ENCODE peak calls at places on chromosomes 16 and 17, in four cellular contexts. D, H, X and Z are unnamed samples.

GRCh38 chr16:85448557-85449194 is 164.4 kb upstream of the GSE1 start:
- DNase-seq in D (peak), H (no peak), X (peak), Z (no peak)

GRCh38 chr17:58337600-58338453 is 9.2 kb upstream of the TSPOAP1 start:
- DNase-seq in D (peak), H (peak), X (peak), Z (peak)

GRCh38 chr16:4298761-4299522 is 16.9 kb upstream of the GLIS2 start:
- DNase-seq in D (no peak), H (no peak), X (no peak), Z (peak)

GRCh38 chr16:2071454-2072263 is 23.9 kb downstream of the TSC2 start:
- DNase-seq in D (no peak), H (no peak), X (no peak), Z (no peak)

GRCh38 chr17:57468932-57469775 is 212.8 kb downstream of the MSI2 start:
- DNase-seq in D (no peak), H (no peak), X (no peak), Z (no peak)

GRCh38 chr16:86604436-86605220 is 26.3 kb downstream of the FOXL1 start:
- DNase-seq in D (no peak), H (no peak), X (peak), Z (no peak)

GRCh38 chr16:27685802-27686201 is 135.9 kb downstream of the KATNIP start:
- DNase-seq in D (no peak), H (no peak), X (no peak), Z (no peak)

GRCh38 chr16:80014241-80014939 is 413.9 kb upstream of the MAF start:
- DNase-seq in D (no peak), H (no peak), X (no peak), Z (no peak)

GRCh38 chr16:89116341-89117238 is 22.9 kb downstream of the ACSF3 start:
- DNase-seq in D (no peak), H (no peak), X (no peak), Z (no peak)

GRCh38 chr17:64599187-64599676 is 62.9 kb downstream of the SMURF2 start:
- DNase-seq in D (peak), H (no peak), X (peak), Z (peak)

GRCh38 chr16:22123146-22123545 is 30.8 kb downstream of the VWA3A start:
- DNase-seq in D (no peak), H (no peak), X (no peak), Z (no peak)

GRCh38 chr17:35210741-35211140 is 16.5 kb upstream of the SLC35G3 start:
- DNase-seq in D (no peak), H (no peak), X (no peak), Z (no peak)